ENCODE peak calls at places on chromosomes 4 and X, in four cellular contexts. T, N, S and O are unnamed samples.

GRCh38 chrX:3592184-3592583 is 121.3 kb downstream of the PRKX start:
- DNase-seq in T (no peak), N (no peak), S (no peak), O (no peak)

GRCh38 chr4:71814433-71814832 is 30.6 kb upstream of the GC start:
- DNase-seq in T (no peak), N (no peak), S (no peak), O (no peak)

GRCh38 chr4:38128478-38129451 is 168.6 kb downstream of the PTTG2 start:
- DNase-seq in T (no peak), N (no peak), S (no peak), O (no peak)

GRCh38 chr4:107212565-107212964 is 176.5 kb upstream of the DKK2 start:
- DNase-seq in T (no peak), N (no peak), S (no peak), O (no peak)

GRCh38 chrX:19627081-19627480 is 111.8 kb upstream of the MAP3K15 start:
- DNase-seq in T (no peak), N (no peak), S (no peak), O (no peak)

GRCh38 chr4:74969507-74970474 is 36.9 kb downstream of the PARM1 start:
- DNase-seq in T (no peak), N (no peak), S (no peak), O (no peak)

GRCh38 chrX:131397891-131398290 is 108.8 kb upstream of the IGSF1 start:
- DNase-seq in T (no peak), N (no peak), S (no peak), O (no peak)

GRCh38 chrX:40097101-40097491 is 662 bp downstream of the BCOR start:
- DNase-seq in T (no peak), N (no peak), S (no peak), O (peak)

GRCh38 chr4:86831262-86832090 is 17.7 kb downstream of the SLC10A6 start:
- DNase-seq in T (no peak), N (peak), S (no peak), O (no peak)

GRCh38 chr4:122728781-122729330 is 3.6 kb upstream of the BBS12 start:
- DNase-seq in T (no peak), N (no peak), S (no peak), O (no peak)

GRCh38 chr4:101229116-101229515 is 118.2 kb downstream of the PPP3CA start:
- DNase-seq in T (no peak), N (no peak), S (no peak), O (no peak)

GRCh38 chr4:43113196-43113595 is 220.7 kb downstream of the GRXCR1 start:
- DNase-seq in T (no peak), N (no peak), S (no peak), O (no peak)

GRCh38 chrX:135484636-135485289 is 35.7 kb upstream of the INTS6L start:
- DNase-seq in T (peak), N (no peak), S (peak), O (peak)

GRCh38 chrX:9542765-9543119 is 77.9 kb downstream of the TBL1X start:
- DNase-seq in T (no peak), N (no peak), S (no peak), O (no peak)

GRCh38 chr4:145939856-145940255 is 1.2 kb upstream of the ZNF827 start:
- DNase-seq in T (peak), N (no peak), S (no peak), O (no peak)

GRCh38 chr4:112973897-112974296 is 75.6 kb upstream of the ANK2 start:
- DNase-seq in T (no peak), N (no peak), S (no peak), O (no peak)

GRCh38 chr4:121256887-121257426 is 92.8 kb upstream of the TNIP3 start:
- DNase-seq in T (no peak), N (no peak), S (no peak), O (no peak)

GRCh38 chr4:157459789-157460188 is 239.3 kb downstream of the GRIA2 start:
- DNase-seq in T (no peak), N (no peak), S (no peak), O (no peak)

GRCh38 chrX:47239898-47240545 is 7.2 kb downstream of the USP11 start:
- DNase-seq in T (no peak), N (no peak), S (no peak), O (no peak)

GRCh38 chr4:8725071-8725841 is 132.7 kb downstream of the CPZ start:
- DNase-seq in T (no peak), N (no peak), S (no peak), O (no peak)

GRCh38 chr4:142615324-142615665 is 230.8 kb downstream of the INPP4B start:
- DNase-seq in T (no peak), N (no peak), S (no peak), O (no peak)

GRCh38 chrX:142186103-142186502 is 19.0 kb downstream of the MAGEC2 start:
- DNase-seq in T (no peak), N (no peak), S (no peak), O (no peak)

GRCh38 chr4:97300561-97300960 is 842.7 kb downstream of the STPG2 start:
- DNase-seq in T (no peak), N (no peak), S (no peak), O (no peak)

GRCh38 chrX:2533424-2533823 is 32.6 kb upstream of the DHRSX start:
- DNase-seq in T (no peak), N (no peak), S (no peak), O (no peak)

GRCh38 chr4:25787891-25788331 is 74.9 kb downstream of the SEL1L3 start:
- DNase-seq in T (no peak), N (no peak), S (no peak), O (no peak)

GRCh38 chr4:3136454-3136853 is 62.0 kb downstream of the HTT start:
- DNase-seq in T (peak), N (no peak), S (no peak), O (peak)

GRCh38 chr4:9765091-9765490 is 16.3 kb upstream of the DRD5 start:
- DNase-seq in T (peak), N (no peak), S (no peak), O (no peak)

GRCh38 chrX:9148626-9149385 is 114.9 kb upstream of the FAM9B start:
- DNase-seq in T (no peak), N (no peak), S (no peak), O (no peak)

GRCh38 chr4:169963998-169964397 is 62.2 kb downstream of the MFAP3L start:
- DNase-seq in T (no peak), N (no peak), S (no peak), O (no peak)

GRCh38 chr4:100736651-100737450 is 219.0 kb upstream of the EMCN start:
- DNase-seq in T (peak), N (no peak), S (peak), O (no peak)

GRCh38 chrX:7941390-7942042 is 14.3 kb upstream of the PNPLA4 start:
- DNase-seq in T (peak), N (no peak), S (no peak), O (no peak)

GRCh38 chrX:54193085-54193484 is 10.0 kb upstream of the FAM120C start:
- DNase-seq in T (no peak), N (no peak), S (no peak), O (no peak)

DNA sequence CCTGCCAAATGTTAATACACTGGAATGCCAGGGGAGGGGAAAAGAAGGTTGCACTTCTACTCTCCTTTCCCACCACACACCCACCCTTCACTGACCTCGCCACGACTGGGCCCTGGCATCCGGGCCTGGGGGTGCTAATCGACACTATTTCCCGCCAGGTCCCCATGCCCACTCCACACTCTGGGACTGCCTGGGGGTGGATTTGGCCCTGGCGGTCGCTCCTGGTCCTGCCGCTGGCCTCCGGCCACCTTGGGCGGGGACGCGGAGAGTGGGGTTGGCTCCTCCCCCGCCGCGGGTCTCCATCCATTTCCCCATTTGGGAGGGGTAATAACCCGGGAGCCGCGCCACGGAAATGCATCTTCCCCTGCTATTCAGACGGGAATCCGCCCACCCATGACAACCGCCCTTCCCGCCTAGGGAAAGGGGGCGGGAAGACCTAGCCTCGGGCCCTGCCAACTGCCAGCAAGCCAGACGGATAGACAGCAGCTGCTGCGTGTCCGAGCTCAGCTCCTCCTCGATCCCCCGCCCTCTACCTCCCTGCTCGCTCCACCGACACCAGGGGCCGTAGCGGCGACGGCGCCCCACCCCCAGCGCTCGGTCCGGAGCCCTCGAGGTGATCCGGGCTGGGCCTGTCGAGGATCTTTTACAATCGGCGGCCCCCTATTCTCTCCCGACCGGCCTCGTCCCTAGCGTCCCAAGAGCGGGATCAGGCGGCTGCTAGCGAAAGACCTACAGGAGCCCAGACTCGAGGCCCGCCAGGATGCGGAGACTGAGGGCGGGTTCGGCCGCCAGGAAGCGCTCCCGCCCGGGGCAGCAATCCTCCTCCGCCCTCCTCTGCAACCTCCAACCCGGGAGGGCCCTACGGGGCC is 78.0 kb downstream of the RLIM start:
- DNase-seq in T (peak), N (peak), S (peak), O (peak)
- TF ChIP-seq POLR2A in T (no peak), N (peak), S (no peak), O (no peak)

DNA sequence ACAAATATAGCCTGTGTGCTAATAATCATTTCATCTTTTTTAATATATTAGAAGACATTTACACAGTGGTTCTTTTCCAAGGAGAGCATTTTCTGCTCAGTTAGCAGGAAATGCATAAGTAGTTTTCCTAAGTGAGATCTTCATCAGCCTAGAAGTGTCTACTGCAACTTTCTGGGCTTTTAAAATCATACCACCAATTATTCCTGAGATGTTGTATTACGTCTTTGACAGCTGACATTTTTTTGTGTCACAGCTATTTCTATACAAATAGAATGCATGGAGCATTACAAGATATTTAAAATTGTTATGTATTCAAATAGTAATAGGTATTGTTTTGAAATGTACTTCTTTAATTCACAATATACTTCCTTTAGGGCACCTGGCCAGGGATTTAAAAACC is 158.0 kb downstream of the GRID2 start:
- DNase-seq in T (no peak), N (no peak), S (no peak), O (no peak)
- TF ChIP-seq POLR2A in T (no peak), N (no peak), S (no peak), O (no peak)

GRCh38 chrX:150366951-150367545 is 3.9 kb downstream of the MAMLD1 start:
- DNase-seq in T (no peak), N (peak), S (no peak), O (peak)
- TF ChIP-seq POLR2A in T (no peak), N (no peak), S (no peak), O (no peak)

GRCh38 chr4:185210102-185210981 is 944 bp downstream of the SNX25 start:
- DNase-seq in T (peak), N (no peak), S (peak), O (peak)

GRCh38 chr4:185212566-185212965 is 3.2 kb downstream of the SNX25 start:
- DNase-seq in T (no peak), N (no peak), S (no peak), O (no peak)

GRCh38 chr4:185211035-185211434 is 1.6 kb downstream of the SNX25 start:
- DNase-seq in T (peak), N (no peak), S (no peak), O (no peak)

GRCh38 chr4:185211641-185212040 is 2.2 kb downstream of the SNX25 start:
- DNase-seq in T (no peak), N (no peak), S (no peak), O (no peak)

GRCh38 chr4:185209031-185209851 is at the start of gene SNX25:
- DNase-seq in T (peak), N (peak), S (peak), O (peak)
- TF ChIP-seq POLR2A in T (peak), N (no peak), S (peak), O (peak)

GRCh38 chr4:118835896-118836762 is at the start of gene SEC24D:
- DNase-seq in T (peak), N (peak), S (peak), O (peak)

GRCh38 chr4:118836763-118837507 is 1.0 kb upstream of the SEC24D start:
- DNase-seq in T (no peak), N (no peak), S (no peak), O (peak)

GRCh38 chr4:118833192-118833820 is 2.6 kb downstream of the SEC24D start:
- DNase-seq in T (no peak), N (no peak), S (no peak), O (no peak)

GRCh38 chr4:118834070-118834469 is 1.9 kb downstream of the SEC24D start:
- DNase-seq in T (no peak), N (no peak), S (no peak), O (no peak)

GRCh38 chr4:118834960-118835895 is 698 bp downstream of the SEC24D start:
- DNase-seq in T (peak), N (peak), S (peak), O (peak)
- TF ChIP-seq POLR2A in T (peak), N (peak), S (peak), O (peak)

GRCh38 chr4:139453371-139454110 is 380 bp upstream of the RAB33B start:
- DNase-seq in T (peak), N (peak), S (peak), O (peak)
- TF ChIP-seq POLR2A in T (peak), N (peak), S (peak), O (peak)

GRCh38 chrX:154365997-154366665 is 8.3 kb downstream of the FLNA start:
- DNase-seq in T (no peak), N (no peak), S (no peak), O (no peak)
- TF ChIP-seq POLR2A in T (no peak), N (no peak), S (no peak), O (peak)